ENCODE peak calls at places on chromosomes 3 and 15, in seven cellular contexts. P is GM06990; B is dorsolateral prefrontal cortex; H is CD8-positive, alpha-beta T cell; K is fibroblast of mammary gland; Y is sigmoid colon; J is stomach. S is an unnamed sample.

GRCh38 chr3:188170461-188171459 is 16.8 kb downstream of the LPP start:
- DNase-seq in B (no peak), J (no peak), Y (no peak), K (no peak), H (no peak), P (no peak), S (no peak)

GRCh38 chr15:43187544-43188155 is 2.4 kb downstream of the CCNDBP1 start:
- DNase-seq in Y (no peak), H (no peak), P (no peak), J (no peak), B (no peak), K (peak), S (peak)

GRCh38 chr3:61451841-61452240 is 109.5 kb upstream of the PTPRG start:
- DNase-seq in P (no peak), K (peak), J (no peak), B (no peak), Y (no peak), H (no peak), S (no peak)

GRCh38 chr3:151282921-151283320 is 4.6 kb upstream of the P2RY14 start:
- DNase-seq in J (no peak), Y (no peak), K (peak), P (no peak), H (no peak), B (no peak), S (peak)

GRCh38 chr15:46120713-46121112 is 485.9 kb downstream of the SQOR start:
- DNase-seq in B (no peak), P (no peak), K (no peak), Y (no peak), J (no peak), H (no peak), S (peak)

GRCh38 chr3:53261712-53262111 is 5.9 kb upstream of the TKT start:
- DNase-seq in Y (no peak), B (no peak), H (no peak), K (no peak), J (no peak), P (no peak), S (no peak)

GRCh38 chr15:73747847-73748605 is 5.1 kb downstream of the INSYN1 start:
- DNase-seq in P (no peak), K (no peak), B (no peak), H (no peak), Y (no peak), J (no peak), S (no peak)

GRCh38 chr15:40334941-40335795 is 5.6 kb downstream of the CCDC9B start:
- DNase-seq in J (no peak), P (no peak), H (no peak), K (no peak), Y (no peak), B (no peak), S (no peak)

GRCh38 chr15:101490922-101491738 is 1.6 kb upstream of the PCSK6 start:
- DNase-seq in H (no peak), J (no peak), P (no peak), K (no peak), Y (no peak), B (no peak), S (no peak)

GRCh38 chr3:80929576-80929975 is 831.9 kb downstream of the GBE1 start:
- DNase-seq in B (no peak), H (no peak), Y (no peak), J (no peak), P (no peak), K (no peak), S (no peak)

GRCh38 chr3:3109407-3110298 is 521 bp downstream of the IL5RA start:
- DNase-seq in H (no peak), Y (no peak), J (no peak), K (no peak), P (no peak), B (no peak), S (no peak)

GRCh38 chr3:52053307-52054304 is 2.8 kb downstream of the DUSP7 start:
- DNase-seq in H (no peak), Y (no peak), B (peak), J (no peak), K (peak), P (peak), S (peak)

GRCh38 chr3:59424268-59425010 is 374.6 kb upstream of the CFAP20DC start:
- DNase-seq in H (no peak), J (no peak), K (peak), P (no peak), Y (no peak), B (no peak), S (peak)

GRCh38 chr3:141231923-141232861 is 567 bp downstream of the PXYLP1 start:
- DNase-seq in Y (peak), B (peak), J (peak), K (no peak), P (peak), H (no peak), S (no peak)

GRCh38 chr3:175605851-175606250 is 746.7 kb downstream of the NAALADL2 start:
- DNase-seq in B (no peak), K (no peak), J (no peak), P (no peak), Y (no peak), H (no peak), S (no peak)

GRCh38 chr15:48928877-48929538 is 34.7 kb downstream of the SHC4 start:
- DNase-seq in K (peak), Y (no peak), B (no peak), H (no peak), P (no peak), J (no peak), S (no peak)

GRCh38 chr3:33417051-33417673 is 23.0 kb downstream of the UBP1 start:
- DNase-seq in Y (no peak), J (no peak), H (no peak), B (no peak), P (no peak), K (peak), S (peak)

GRCh38 chr15:34584321-34584668 is 844 bp upstream of the GOLGA8B start:
- DNase-seq in H (no peak), Y (no peak), P (no peak), B (no peak), K (no peak), J (no peak), S (no peak)

GRCh38 chr3:14657579-14657978 is 6.0 kb downstream of the CCDC174 start:
- DNase-seq in Y (no peak), K (no peak), J (no peak), P (no peak), H (no peak), B (no peak), S (no peak)

GRCh38 chr15:67745059-67745993 is 80.0 kb upstream of the SKOR1 start:
- DNase-seq in Y (no peak), K (peak), J (no peak), B (no peak), H (no peak), P (no peak), S (peak)

GRCh38 chr15:48757661-48758060 is 53.2 kb downstream of the CEP152 start:
- DNase-seq in B (no peak), P (no peak), Y (no peak), H (no peak), K (no peak), J (no peak), S (no peak)

GRCh38 chr15:94177112-94177511 is 54.2 kb upstream of the MCTP2 start:
- DNase-seq in P (no peak), Y (no peak), H (no peak), B (no peak), K (no peak), J (no peak), S (peak)

GRCh38 chr15:66938114-66938830 is 127.1 kb upstream of the SMAD3 start:
- DNase-seq in Y (peak), K (no peak), P (no peak), H (no peak), B (no peak), J (no peak), S (no peak)

GRCh38 chr15:43133429-43134156 is at the start of gene TMEM62:
- DNase-seq in B (peak), K (peak), Y (peak), P (peak), J (peak), H (peak), S (peak)

GRCh38 chr3:164302622-164303021 is 775.7 kb downstream of the SI start:
- DNase-seq in H (no peak), J (no peak), P (no peak), K (no peak), B (no peak), Y (no peak), S (no peak)

GRCh38 chr3:16048435-16049318 is 125.8 kb upstream of the GALNT15 start:
- DNase-seq in K (peak), P (peak), H (peak), B (no peak), Y (peak), J (peak), S (peak)

GRCh38 chr15:51492528-51492927 is 130.0 kb downstream of the DMXL2 start:
- DNase-seq in J (no peak), B (no peak), P (no peak), Y (no peak), K (no peak), H (no peak), S (no peak)

GRCh38 chr15:75531041-75531450 is 48.1 kb downstream of the PTPN9 start:
- DNase-seq in B (no peak), Y (peak), K (peak), H (no peak), J (no peak), P (no peak), S (peak)

GRCh38 chr3:51716805-51717204 is 9.9 kb downstream of the GRM2 start:
- DNase-seq in P (no peak), J (no peak), Y (no peak), H (no peak), B (no peak), K (no peak), S (no peak)

GRCh38 chr15:25694238-25694584 is 168.9 kb downstream of the ATP10A start:
- DNase-seq in B (no peak), J (no peak), H (no peak), K (no peak), Y (peak), P (no peak), S (no peak)

GRCh38 chr3:187255314-187255713 is 36.2 kb downstream of the MASP1 start:
- DNase-seq in Y (no peak), B (no peak), J (no peak), P (no peak), H (no peak), K (no peak), S (no peak)

GRCh38 chr3:71302604-71303003 is 280.9 kb downstream of the FOXP1 start:
- DNase-seq in B (no peak), Y (no peak), P (no peak), K (no peak), J (no peak), H (no peak), S (no peak)

GRCh38 chr3:71305246-71306206 is 278.0 kb downstream of the FOXP1 start:
- DNase-seq in Y (no peak), K (peak), J (peak), P (no peak), B (peak), H (no peak), S (no peak)

GRCh38 chr3:71304261-71304646 is 279.3 kb downstream of the FOXP1 start:
- DNase-seq in H (no peak), P (no peak), B (no peak), J (no peak), K (no peak), Y (no peak), S (no peak)

GRCh38 chr3:71303627-71304260 is 279.8 kb downstream of the FOXP1 start:
- DNase-seq in P (no peak), B (no peak), H (no peak), Y (no peak), K (no peak), J (no peak), S (no peak)

DNA sequence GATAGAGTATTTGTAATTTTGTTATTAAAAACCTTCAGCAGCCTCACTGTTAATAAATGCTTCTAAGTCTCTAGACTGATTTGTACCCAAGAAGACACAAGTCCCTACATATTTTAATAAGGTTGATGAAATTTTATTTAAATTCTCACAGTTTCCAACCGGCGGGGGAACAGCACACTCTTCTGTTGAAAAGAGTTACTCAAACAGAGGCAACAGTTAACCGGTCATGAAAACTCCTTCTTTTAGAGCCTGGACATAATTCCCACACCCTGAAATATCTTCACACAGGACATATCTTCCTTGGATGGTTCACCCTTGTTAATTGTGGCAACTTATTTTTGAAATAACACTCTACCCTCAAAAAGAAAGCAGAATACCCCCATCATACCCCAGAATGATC is 278.8 kb downstream of the FOXP1 start:
- DNase-seq in P (no peak), H (no peak), Y (no peak), B (no peak), K (peak), J (no peak), S (peak)
- TF ChIP-seq CTCF in P (no peak), H (peak), Y (peak), B (no peak), K (peak), J (peak), S (no peak)

GRCh38 chr3:48299746-48300361 is 33.6 kb downstream of the SPINK8 start:
- DNase-seq in B (no peak), P (no peak), H (no peak), Y (no peak), J (no peak), K (no peak), S (no peak)
- H3K4me3 ChIP-seq in B (peak), P (peak), H (peak), Y (peak), J (peak), K (peak), S (peak)

DNA sequence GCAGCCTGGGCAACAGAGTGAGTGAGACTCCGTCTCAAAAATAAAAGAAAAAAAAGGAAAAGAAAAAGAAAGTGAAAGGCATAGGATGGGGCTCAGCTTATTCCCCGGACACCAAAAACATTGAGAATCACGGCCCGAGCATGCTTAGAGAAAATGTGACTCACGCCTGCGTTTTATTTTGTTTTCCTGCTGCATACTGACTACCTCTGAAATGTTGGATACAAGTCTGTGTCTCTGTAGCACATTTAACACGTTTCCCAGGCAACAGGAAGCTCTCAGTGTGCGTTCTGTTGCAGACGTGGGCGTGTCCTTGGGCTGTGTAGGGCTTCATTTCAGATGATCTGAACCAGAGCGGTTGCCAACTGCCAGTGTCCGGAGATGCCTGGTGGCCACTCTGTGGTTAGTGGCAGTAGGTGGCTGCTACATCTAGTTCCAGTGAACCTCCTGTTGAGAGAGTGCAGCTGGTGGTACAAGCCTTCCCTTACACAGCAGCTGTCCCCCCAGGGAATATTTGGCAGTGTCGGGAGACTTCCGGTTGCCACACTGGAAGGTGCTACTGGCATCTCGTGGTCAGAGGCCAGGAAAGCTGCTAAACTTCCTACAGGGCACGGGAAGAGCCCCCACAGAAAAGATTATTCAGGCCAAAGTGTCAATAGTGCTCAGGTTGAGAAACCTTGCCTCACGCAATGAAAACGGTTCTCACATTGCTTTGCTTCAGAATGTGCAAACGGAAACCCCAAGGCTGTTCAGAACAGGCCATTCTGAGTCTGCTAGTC is 3.0 kb downstream of the SLC51A start:
- DNase-seq in J (no peak), Y (peak), B (peak), P (no peak), K (peak), H (peak), S (peak)
- TF ChIP-seq CTCF in J (no peak), Y (no peak), B (no peak), P (peak), K (no peak), H (no peak), S (no peak)

GRCh38 chr3:26623409-26624208 is 1.0 kb downstream of the LRRC3B start:
- DNase-seq in P (no peak), H (no peak), J (no peak), Y (peak), K (no peak), B (peak), S (no peak)
- H3K4me3 ChIP-seq in P (no peak), H (no peak), J (peak), Y (no peak), K (no peak), B (peak), S (no peak)

GRCh38 chr3:5020262-5020722 is 41.1 kb downstream of the BHLHE40 start:
- DNase-seq in B (no peak), J (no peak), Y (no peak), P (no peak), K (no peak), H (no peak), S (no peak)

GRCh38 chr3:5015056-5015455 is 35.8 kb downstream of the BHLHE40 start:
- DNase-seq in B (no peak), K (no peak), J (no peak), H (no peak), P (no peak), Y (no peak), S (no peak)

GRCh38 chr3:5019411-5020261 is 40.4 kb downstream of the BHLHE40 start:
- DNase-seq in H (peak), Y (no peak), J (peak), B (no peak), P (no peak), K (peak), S (no peak)

GRCh38 chr3:5016218-5017161 is 37.3 kb downstream of the BHLHE40 start:
- DNase-seq in K (peak), B (no peak), P (no peak), J (peak), Y (no peak), H (peak), S (peak)

GRCh38 chr3:5017953-5018531 is 38.8 kb downstream of the BHLHE40 start:
- DNase-seq in P (no peak), J (peak), K (peak), H (no peak), Y (peak), B (no peak), S (no peak)
- TF ChIP-seq CTCF in P (no peak), J (no peak), K (no peak), H (no peak), Y (no peak), B (no peak), S (no peak)

GRCh38 chr15:85785887-85786777 is 8.6 kb downstream of the KLHL25 start:
- DNase-seq in J (no peak), Y (no peak), B (no peak), H (no peak), K (peak), P (no peak), S (no peak)
- H3K4me3 ChIP-seq in J (no peak), Y (no peak), B (no peak), H (peak), K (no peak), P (no peak), S (no peak)

DNA sequence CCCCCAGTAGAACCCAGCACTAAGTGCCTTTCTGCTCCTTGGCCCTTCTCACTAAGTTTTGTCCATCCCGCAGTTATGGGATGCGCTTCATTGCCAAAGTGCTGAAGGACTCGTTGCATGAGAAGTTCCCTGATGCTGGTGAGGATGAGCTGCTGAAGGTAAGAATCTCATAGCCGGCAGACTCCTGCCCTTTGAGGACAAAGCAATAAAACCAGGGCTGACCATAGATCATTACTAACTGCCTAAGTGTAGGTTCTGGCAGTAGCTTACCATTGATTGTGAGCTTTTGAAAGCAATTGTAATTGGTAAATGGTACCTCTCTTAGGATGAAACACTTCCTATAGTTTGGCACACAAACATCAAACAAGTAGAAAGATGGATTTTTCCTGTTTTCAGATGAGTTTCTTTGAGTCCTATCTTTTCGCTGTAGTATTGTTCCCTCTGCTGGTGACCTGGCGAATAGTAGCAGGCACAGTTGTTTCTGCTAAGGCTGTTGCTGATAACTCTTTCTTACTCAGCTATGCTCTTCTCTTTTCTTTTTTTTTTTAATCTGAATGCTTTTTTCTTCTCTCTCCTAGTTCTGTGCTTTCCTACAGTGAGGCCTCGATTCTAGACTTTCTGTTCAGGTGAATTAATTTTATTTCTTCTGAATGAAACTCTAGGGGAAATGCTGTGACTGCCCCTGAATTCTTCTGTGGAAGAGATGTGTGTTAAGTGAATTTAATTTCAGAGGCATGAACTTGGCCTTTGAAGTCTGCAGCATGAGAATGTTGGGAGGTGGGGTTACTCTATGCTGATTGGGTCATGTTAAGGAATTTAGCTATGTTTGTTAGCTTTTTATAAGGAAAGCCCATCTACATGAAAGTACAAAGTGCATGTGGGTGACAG is 47.4 kb upstream of the CRTC3 start:
- DNase-seq in H (no peak), Y (no peak), K (peak), B (no peak), J (peak), P (no peak), S (peak)
- TF ChIP-seq CTCF in H (peak), Y (peak), K (peak), B (peak), J (peak), P (peak), S (peak)

DNA sequence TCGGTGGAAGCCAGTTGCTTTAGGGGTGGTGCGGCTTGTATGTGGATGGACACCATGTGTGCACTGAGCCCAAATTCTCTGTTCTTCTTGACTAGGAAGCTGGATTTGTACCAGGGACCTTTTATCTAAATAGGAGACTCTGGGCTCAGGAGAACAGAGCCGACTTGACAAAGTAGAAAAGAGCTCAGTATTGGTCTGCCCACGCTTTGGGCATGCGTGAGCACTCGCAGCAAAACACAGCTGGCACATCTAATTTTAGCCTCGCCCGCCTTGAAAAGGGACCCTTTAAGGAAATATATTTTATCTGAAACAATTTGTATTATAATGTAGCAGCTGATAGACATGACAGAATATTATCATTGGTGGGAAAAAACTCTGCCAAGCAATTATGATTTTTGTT is 1.0 kb upstream of the RBMS3 start:
- DNase-seq in H (no peak), J (no peak), Y (no peak), B (no peak), K (peak), P (no peak), S (peak)
- H3K4me3 ChIP-seq in H (no peak), J (no peak), Y (no peak), B (peak), K (peak), P (no peak), S (peak)

S was measured in foreskin fibroblast.